ENCODE peak calls at places on chromosomes 2 and 18, in six cellular contexts. L is SK-N-SH, I is H1, S is K562, F is HepG2, P is IMR-90. E is an unnamed sample.

GRCh38 chr2:88053301-88053700 is 2.3 kb downstream of the KRCC1 start:
- DNase-seq in P (peak; percentile 20), I (no peak), F (no peak), L (no peak), S (no peak), E (no peak)

GRCh38 chr2:238696323-238696722 is 151.6 kb upstream of the TWIST2 start:
- DNase-seq in S (no peak), L (no peak), I (no peak), F (no peak), P (no peak), E (no peak)

GRCh38 chr2:189579585-189579984 is 1.0 kb downstream of the SLC40A1 start:
- DNase-seq in P (peak; percentile 20), F (no peak), L (no peak), S (no peak), I (no peak), E (no peak)

GRCh38 chr2:222249444-222249843 is 49.4 kb downstream of the PAX3 start:
- DNase-seq in P (no peak), L (no peak), I (no peak), S (no peak), F (no peak), E (no peak)

GRCh38 chr2:121196132-121196848 is 88.7 kb downstream of the TFCP2L1 start:
- DNase-seq in F (no peak), L (no peak), S (no peak), I (peak; percentile 53), P (no peak), E (no peak)

GRCh38 chr2:3320910-3321605 is 56.6 kb downstream of the EIPR1 start:
- DNase-seq in P (no peak), L (no peak), S (no peak), F (no peak), I (no peak), E (no peak)

GRCh38 chr18:66838340-66838987 is 234.6 kb upstream of the CDH19 start:
- DNase-seq in P (no peak), L (no peak), S (no peak), F (no peak), I (no peak), E (no peak)

GRCh38 chr2:237625216-237625705 is 2.1 kb upstream of the LRRFIP1 start:
- DNase-seq in P (no peak), I (no peak), L (no peak), S (no peak), F (peak; percentile 39), E (no peak)

GRCh38 chr2:174070281-174070680 is 105.1 kb upstream of the SP3 start:
- DNase-seq in L (no peak), P (no peak), F (no peak), I (no peak), S (no peak), E (no peak)

GRCh38 chr2:26178746-26179436 is 6.0 kb downstream of the GAREM2 start:
- DNase-seq in I (peak; percentile 77), L (peak; percentile 89), F (no peak), S (peak; percentile 53), P (no peak), E (no peak)

GRCh38 chr18:10036479-10036878 is 122.7 kb downstream of the VAPA start:
- DNase-seq in S (no peak), F (no peak), L (no peak), I (no peak), P (no peak), E (no peak)

GRCh38 chr2:215460682-215461081 is 24.8 kb upstream of the FN1 start:
- DNase-seq in I (no peak), P (peak; percentile 97), S (no peak), L (no peak), F (peak; percentile 89), E (no peak)

GRCh38 chr18:26540041-26540628 is 8.2 kb downstream of the KCTD1 start:
- DNase-seq in F (no peak), S (no peak), I (no peak), P (no peak), L (no peak), E (peak; percentile 30)

GRCh38 chr2:205166749-205167148 is 515.6 kb upstream of the NRP2 start:
- DNase-seq in L (peak; percentile 14), P (no peak), I (no peak), F (no peak), S (no peak), E (no peak)

GRCh38 chr18:37339701-37340215 is 225.8 kb downstream of the CELF4 start:
- DNase-seq in L (no peak), P (no peak), I (no peak), S (no peak), F (no peak), E (no peak)

GRCh38 chr2:128228894-128229293 is 89.8 kb downstream of the HS6ST1 start:
- DNase-seq in F (peak; percentile 49), P (peak; percentile 25), L (no peak), S (no peak), I (no peak), E (no peak)

GRCh38 chr2:64085936-64086335 is 58.3 kb downstream of the PELI1 start:
- DNase-seq in S (no peak), L (no peak), P (no peak), F (no peak), I (no peak), E (no peak)

GRCh38 chr2:238387376-238387775 is 39.4 kb upstream of the ASB1 start:
- DNase-seq in L (no peak), S (no peak), F (no peak), I (no peak), P (no peak), E (no peak)

DNA sequence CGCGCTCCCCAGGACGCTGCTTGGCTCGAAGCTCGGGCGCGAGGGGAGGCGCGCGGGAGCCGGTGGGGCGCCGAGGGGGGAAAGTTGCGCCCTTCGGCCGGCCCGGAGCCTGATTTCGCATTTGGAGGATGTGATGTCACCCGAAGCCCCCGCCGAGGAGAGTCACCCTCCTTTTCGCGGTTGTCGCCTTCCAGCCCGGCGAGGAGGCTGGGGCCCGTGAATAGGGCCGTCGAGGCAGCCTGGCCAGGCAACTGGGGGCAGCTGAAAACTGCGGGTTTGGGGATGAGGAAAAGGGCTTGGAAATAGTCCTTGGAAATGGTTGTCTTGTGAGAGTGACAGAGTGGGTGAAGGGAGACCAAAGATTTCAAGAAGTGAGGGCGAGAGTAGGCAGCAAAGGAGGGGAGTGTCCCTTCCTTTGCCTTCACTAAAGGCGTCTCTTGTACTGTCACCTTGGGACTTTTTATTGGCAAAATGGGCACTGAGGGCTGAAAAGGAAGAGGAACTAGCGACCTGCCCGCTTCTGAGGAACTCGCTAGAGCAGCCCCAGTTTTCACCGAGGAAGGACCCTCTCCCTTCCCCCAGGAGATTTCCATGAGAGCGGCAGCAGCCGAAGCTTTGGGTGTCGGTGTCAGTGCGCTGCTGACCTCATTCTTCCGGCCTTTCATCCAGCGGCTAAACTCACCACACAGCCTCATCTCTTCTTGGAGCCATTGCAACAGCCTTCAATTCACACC is at the start of gene CD8A:
- DNase-seq in L (peak; percentile 20), I (peak; percentile 67), F (no peak), S (no peak), P (peak; percentile 11), E (no peak)
- TF ChIP-seq RFX5 in L (no peak), I (no peak), F (no peak), S (no peak), P (no peak), E (no peak)

GRCh38 chr2:239793851-239794250 is 231.3 kb downstream of the NDUFA10 start:
- DNase-seq in F (peak; percentile 24), I (no peak), L (no peak), P (no peak), S (no peak), E (no peak)

GRCh38 chr2:239793086-239793485 is 232.1 kb downstream of the NDUFA10 start:
- DNase-seq in F (no peak), P (no peak), I (no peak), S (no peak), L (no peak), E (no peak)

GRCh38 chr2:239791727-239792648 is 233.2 kb downstream of the NDUFA10 start:
- DNase-seq in L (no peak), S (no peak), P (no peak), F (no peak), I (no peak), E (no peak)

GRCh38 chr2:239790721-239791120 is 234.4 kb downstream of the NDUFA10 start:
- DNase-seq in S (no peak), F (no peak), I (peak; percentile 19), L (no peak), P (no peak), E (no peak)

GRCh38 chr2:239792649-239793010 is 232.5 kb downstream of the NDUFA10 start:
- DNase-seq in P (no peak), S (no peak), I (no peak), L (no peak), F (no peak), E (no peak)
- TF ChIP-seq RFX5 in P (no peak), S (no peak), I (no peak), L (no peak), F (no peak), E (no peak)

DNA sequence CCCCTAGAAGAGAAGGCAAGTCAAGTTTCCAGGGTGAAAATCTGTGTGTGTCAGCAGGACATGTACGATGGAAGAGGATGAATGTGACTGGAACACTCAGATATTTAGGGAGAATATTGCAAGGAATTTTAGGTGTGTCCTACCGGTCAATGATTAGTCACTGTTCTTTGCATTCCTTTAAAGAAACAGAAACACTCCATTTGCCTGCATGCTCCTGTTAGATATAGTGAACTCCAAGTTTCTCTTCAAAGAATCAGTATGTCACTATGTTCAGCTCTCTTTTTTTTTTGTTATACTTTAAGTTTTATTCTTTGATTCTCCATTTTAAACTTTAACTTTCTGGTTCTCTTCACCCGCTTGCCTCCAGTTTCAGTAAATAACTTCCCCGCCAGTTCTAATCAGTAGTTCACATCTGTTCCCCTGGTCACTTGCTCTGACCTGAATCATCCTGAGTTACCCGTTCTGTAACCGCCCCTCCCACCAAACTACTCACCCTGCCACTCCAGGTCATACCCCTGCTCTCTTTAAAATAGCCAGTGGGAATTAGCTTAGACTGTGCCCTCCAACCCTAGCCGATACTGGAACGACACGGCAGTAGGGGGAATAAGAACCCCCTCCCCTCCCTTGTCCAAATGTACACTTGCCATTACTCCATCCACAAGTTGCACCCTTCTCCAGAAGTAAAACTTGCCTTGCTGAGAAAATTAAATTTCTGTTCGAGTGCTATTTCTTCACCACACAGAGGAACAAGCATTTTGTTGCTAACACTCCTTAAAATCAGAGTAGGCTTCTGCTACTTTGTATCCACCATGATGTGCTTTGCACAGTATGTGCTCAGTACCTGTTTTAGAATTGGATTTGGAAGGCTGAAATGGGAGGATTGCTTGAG is 268.4 kb downstream of the METTL4 start:
- DNase-seq in L (no peak), F (no peak), I (no peak), P (no peak), S (peak; percentile 82), E (peak; percentile 82)
- TF ChIP-seq RFX5 in L (no peak), F (no peak), I (no peak), P (no peak), S (no peak), E (no peak)

GRCh38 chr2:159148891-159149290 is 137.6 kb downstream of the WDSUB1 start:
- DNase-seq in F (no peak), I (no peak), P (no peak), S (no peak), L (no peak), E (no peak)
- TF ChIP-seq RFX5 in F (no peak), I (no peak), P (no peak), S (no peak), L (no peak), E (no peak)